ENCODE peak calls at places on chromosomes 11 and 22, in ten cellular contexts. A is body of pancreas, X is WTC11, I is neural progenitor cell, Q is A549, D is cardiac muscle cell, Z is HFF-Myc, G is nephron progenitor cell, U is lower lobe of right lung, J is AG04450. N is an unnamed sample.

GRCh38 chr11:130580372-130580771 is 131.9 kb downstream of the ADAMTS15 start:
- DNase-seq in A (peak), X (no peak), I (peak), Q (peak), D (no peak), Z (peak), G (no peak), U (no peak), J (peak), N (no peak)

GRCh38 chr11:134724106-134724778 is 312.2 kb upstream of the B3GAT1 start:
- DNase-seq in A (no peak), X (no peak), I (no peak), Q (no peak), D (no peak), Z (no peak), G (no peak), U (no peak), J (no peak), N (no peak)

GRCh38 chr11:68610452-68611116 is 73.8 kb upstream of the GAL start:
- DNase-seq in A (no peak), X (no peak), I (peak), Q (peak), D (no peak), Z (no peak), G (no peak), U (no peak), J (no peak), N (no peak)

GRCh38 chr11:78931891-78932290 is 357.2 kb upstream of the NARS2 start:
- DNase-seq in A (no peak), X (no peak), I (no peak), Q (no peak), D (no peak), Z (no peak), G (no peak), U (no peak), J (no peak), N (no peak)

GRCh38 chr11:105774899-105775298 is 165.0 kb downstream of the GRIA4 start:
- DNase-seq in A (no peak), X (no peak), I (peak), Q (no peak), D (no peak), Z (no peak), G (no peak), U (no peak), J (no peak), N (no peak)

GRCh38 chr11:95138448-95138847 is 48.8 kb downstream of the ENDOD1 start:
- DNase-seq in A (no peak), X (no peak), I (no peak), Q (no peak), D (peak), Z (no peak), G (no peak), U (no peak), J (no peak), N (peak)

GRCh38 chr22:27842236-27842993 is 40.9 kb upstream of the MN1 start:
- DNase-seq in A (no peak), X (no peak), I (no peak), Q (no peak), D (peak), Z (no peak), G (no peak), U (no peak), J (no peak), N (no peak)

GRCh38 chr22:38973289-38974169 is 8.6 kb upstream of the APOBEC3B start:
- DNase-seq in A (peak), X (peak), I (peak), Q (peak), D (peak), Z (no peak), G (peak), U (no peak), J (no peak), N (peak)

GRCh38 chr11:128584253-128584652 is 3.1 kb downstream of the ETS1 start:
- DNase-seq in A (no peak), X (no peak), I (no peak), Q (no peak), D (no peak), Z (no peak), G (no peak), U (no peak), J (no peak), N (no peak)

GRCh38 chr11:65468874-65469333 is 29.9 kb upstream of the MALAT1 start:
- DNase-seq in A (peak), X (peak), I (peak), Q (peak), D (peak), Z (no peak), G (no peak), U (peak), J (no peak), N (peak)

GRCh38 chr11:11612439-11612838 is 9.4 kb downstream of the GALNT18 start:
- DNase-seq in A (no peak), X (no peak), I (no peak), Q (no peak), D (no peak), Z (no peak), G (no peak), U (no peak), J (no peak), N (no peak)

GRCh38 chr11:128157423-128158298 is 429.7 kb downstream of the ETS1 start:
- DNase-seq in A (peak), X (peak), I (peak), Q (peak), D (peak), Z (peak), G (peak), U (no peak), J (peak), N (peak)

GRCh38 chr11:133697603-133698002 is 147.7 kb downstream of the SPATA19 start:
- DNase-seq in A (no peak), X (no peak), I (no peak), Q (no peak), D (peak), Z (no peak), G (no peak), U (no peak), J (no peak), N (no peak)

GRCh38 chr11:88250566-88251080 is 75.4 kb upstream of the RAB38 start:
- DNase-seq in A (no peak), X (no peak), I (peak), Q (no peak), D (no peak), Z (no peak), G (no peak), U (no peak), J (no peak), N (no peak)

GRCh38 chr11:117595440-117595839 is 201.6 kb downstream of the DSCAML1 start:
- DNase-seq in A (no peak), X (no peak), I (no peak), Q (no peak), D (no peak), Z (no peak), G (no peak), U (no peak), J (no peak), N (no peak)

GRCh38 chr11:3165916-3166267 is 782 bp upstream of the OSBPL5 start:
- DNase-seq in A (no peak), X (peak), I (no peak), Q (no peak), D (peak), Z (no peak), G (no peak), U (peak), J (no peak), N (no peak)

GRCh38 chr22:47784367-47784983 is 1022.0 kb downstream of the TBC1D22A start:
- DNase-seq in A (no peak), X (no peak), I (no peak), Q (no peak), D (no peak), Z (no peak), G (no peak), U (no peak), J (no peak), N (no peak)

GRCh38 chr11:102874842-102875241 is at the start of gene MMP12:
- DNase-seq in A (no peak), X (no peak), I (no peak), Q (no peak), D (no peak), Z (no peak), G (no peak), U (no peak), J (no peak), N (no peak)

GRCh38 chr22:39530692-39531331 is 1.7 kb downstream of the RPS19BP1 start:
- DNase-seq in A (peak), X (no peak), I (peak), Q (no peak), D (peak), Z (no peak), G (no peak), U (peak), J (no peak), N (no peak)

GRCh38 chr11:10659339-10660216 is 34.0 kb downstream of the IRAG1 start:
- DNase-seq in A (peak), X (no peak), I (no peak), Q (peak), D (no peak), Z (peak), G (peak), U (no peak), J (peak), N (no peak)

GRCh38 chr11:44776840-44777536 is 50.2 kb downstream of the TSPAN18 start:
- DNase-seq in A (no peak), X (no peak), I (no peak), Q (no peak), D (no peak), Z (no peak), G (no peak), U (peak), J (no peak), N (no peak)

GRCh38 chr22:35835267-35835997 is 117.8 kb downstream of the APOL5 start:
- DNase-seq in A (no peak), X (no peak), I (no peak), Q (no peak), D (no peak), Z (no peak), G (no peak), U (no peak), J (no peak), N (no peak)

GRCh38 chr11:66988238-66988637 is 13.1 kb downstream of the C11orf86 start:
- DNase-seq in A (no peak), X (no peak), I (no peak), Q (no peak), D (no peak), Z (no peak), G (no peak), U (no peak), J (no peak), N (no peak)

GRCh38 chr22:39207141-39208012 is 37.4 kb downstream of the PDGFB start:
- DNase-seq in A (peak), X (no peak), I (no peak), Q (no peak), D (no peak), Z (no peak), G (no peak), U (peak), J (no peak), N (no peak)

GRCh38 chr11:129066229-129066628 is 123.6 kb upstream of the TP53AIP1 start:
- DNase-seq in A (no peak), X (no peak), I (no peak), Q (no peak), D (no peak), Z (no peak), G (no peak), U (no peak), J (no peak), N (no peak)

GRCh38 chr11:100735949-100736675 is 49.0 kb downstream of the ARHGAP42 start:
- DNase-seq in A (no peak), X (no peak), I (peak), Q (peak), D (no peak), Z (no peak), G (no peak), U (no peak), J (no peak), N (no peak)

GRCh38 chr22:30705710-30706651 is 11.3 kb downstream of the OSBP2 start:
- DNase-seq in A (peak), X (no peak), I (peak), Q (no peak), D (no peak), Z (peak), G (no peak), U (no peak), J (peak), N (peak)

GRCh38 chr11:100827934-100828661 is 141.0 kb downstream of the ARHGAP42 start:
- DNase-seq in A (peak), X (no peak), I (peak), Q (peak), D (peak), Z (no peak), G (peak), U (no peak), J (peak), N (no peak)

GRCh38 chr22:31344369-31345330 is 1.5 kb downstream of the PATZ1 start:
- DNase-seq in A (peak), X (peak), I (peak), Q (no peak), D (peak), Z (no peak), G (peak), U (peak), J (no peak), N (peak)

GRCh38 chr11:8684600-8685290 is 2.2 kb downstream of the RPL27A start:
- DNase-seq in A (no peak), X (no peak), I (no peak), Q (no peak), D (no peak), Z (no peak), G (no peak), U (no peak), J (no peak), N (no peak)

GRCh38 chr11:111334495-111335123 is 36.3 kb downstream of the POU2AF3 start:
- DNase-seq in A (peak), X (no peak), I (no peak), Q (peak), D (no peak), Z (no peak), G (no peak), U (no peak), J (no peak), N (no peak)

GRCh38 chr11:15291885-15292284 is 177.2 kb downstream of the INSC start:
- DNase-seq in A (peak), X (no peak), I (no peak), Q (no peak), D (no peak), Z (no peak), G (no peak), U (no peak), J (no peak), N (no peak)

GRCh38 chr11:72451836-72452376 is 17.6 kb upstream of the CLPB start:
- DNase-seq in A (peak), X (no peak), I (no peak), Q (no peak), D (no peak), Z (no peak), G (no peak), U (peak), J (no peak), N (no peak)

GRCh38 chr11:66956689-66957290 is 1.4 kb downstream of the PC start:
- DNase-seq in A (peak), X (no peak), I (peak), Q (peak), D (peak), Z (peak), G (peak), U (peak), J (no peak), N (peak)

GRCh38 chr11:2990617-2991476 is 1.3 kb downstream of the NAP1L4 start:
- DNase-seq in A (peak), X (no peak), I (peak), Q (peak), D (peak), Z (no peak), G (no peak), U (no peak), J (no peak), N (peak)

GRCh38 chr11:68317147-68317785 is 4.9 kb downstream of the LRP5 start:
- DNase-seq in A (no peak), X (no peak), I (no peak), Q (no peak), D (no peak), Z (no peak), G (no peak), U (no peak), J (no peak), N (no peak)

GRCh38 chr22:45150139-45150538 is 13.6 kb upstream of the NUP50 start:
- DNase-seq in A (no peak), X (no peak), I (no peak), Q (no peak), D (no peak), Z (no peak), G (no peak), U (no peak), J (no peak), N (no peak)

GRCh38 chr11:1706634-1707400 is 9.8 kb downstream of the KRTAP5-6 start:
- DNase-seq in A (peak), X (peak), I (peak), Q (peak), D (no peak), Z (no peak), G (no peak), U (no peak), J (no peak), N (no peak)
- TF ChIP-seq CTCF in A (no peak), X (no peak), I (peak), Q (peak), D (peak), Z (peak), G (no peak), U (peak), J (peak), N (no peak)

DNA sequence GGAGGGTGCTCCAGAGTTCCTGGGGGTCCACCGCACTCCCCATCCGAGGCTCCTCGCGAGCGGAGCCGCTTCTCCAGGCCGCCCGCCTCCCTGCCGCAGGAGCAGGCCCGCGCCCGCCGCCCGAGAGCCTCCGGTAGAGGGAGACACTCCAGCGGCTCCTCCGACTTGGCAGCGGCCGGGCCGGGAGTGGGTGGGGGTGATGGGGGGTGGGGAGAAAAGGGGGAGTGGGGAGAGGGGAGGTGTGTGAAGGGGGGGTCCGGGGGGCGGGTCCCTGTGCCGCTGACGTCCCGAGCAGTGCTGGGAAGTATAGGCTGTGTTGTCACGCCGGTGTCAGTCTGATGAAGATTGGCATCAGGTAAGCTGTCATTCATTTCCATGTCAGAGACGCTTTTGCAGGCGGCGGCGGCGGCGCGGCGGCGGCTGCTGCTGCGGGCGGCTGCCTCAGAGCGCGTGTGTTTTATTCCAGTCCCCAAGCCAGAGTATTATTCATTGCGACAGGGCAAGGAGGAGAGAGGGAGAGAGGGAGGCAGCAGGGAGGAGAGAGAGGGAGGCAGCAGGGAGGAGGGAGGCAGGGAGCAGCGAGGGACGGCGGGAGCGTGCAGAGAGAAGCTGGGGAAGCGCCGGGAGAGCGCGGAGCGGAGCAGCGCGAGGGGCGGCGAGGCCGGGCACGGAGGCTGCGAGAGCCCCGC is at the start of gene PKNOX2:
- DNase-seq in A (peak), X (peak), I (peak), Q (peak), D (peak), Z (no peak), G (peak), U (peak), J (no peak), N (peak)
- TF ChIP-seq CTCF in A (peak), X (no peak), I (peak), Q (peak), D (peak), Z (peak), G (peak), U (peak), J (peak), N (peak)

DNA sequence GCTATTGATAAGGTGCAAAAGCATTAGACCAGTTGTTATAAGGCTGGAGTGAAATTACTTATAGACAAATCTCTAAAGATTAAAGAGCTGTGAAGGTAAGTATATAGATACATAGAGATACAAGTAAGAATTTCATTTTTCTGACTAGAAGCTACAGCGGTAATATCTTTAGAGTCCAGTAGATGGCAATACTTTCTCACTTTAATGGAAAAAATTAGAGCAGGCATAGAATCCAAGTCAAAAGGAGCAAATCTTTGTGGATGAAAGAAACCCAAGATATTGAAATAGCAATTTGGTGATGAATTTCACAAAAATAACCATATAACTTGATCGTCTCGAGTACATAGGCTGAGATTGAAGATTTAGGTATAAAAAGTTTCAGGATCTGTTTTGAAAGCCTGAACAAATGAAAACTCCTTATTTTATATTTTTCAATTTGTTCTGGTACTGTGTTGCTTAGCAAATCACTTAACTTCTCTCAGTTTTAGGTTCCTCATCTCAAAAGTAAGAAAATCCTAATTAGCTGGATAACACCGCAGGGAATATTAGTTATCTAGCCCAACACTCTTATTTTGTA is 81.9 kb downstream of the UVRAG start:
- DNase-seq in A (no peak), X (no peak), I (peak), Q (peak), D (peak), Z (peak), G (no peak), U (no peak), J (peak), N (no peak)
- TF ChIP-seq CTCF in A (peak), X (peak), I (peak), Q (peak), D (peak), Z (peak), G (peak), U (peak), J (peak), N (peak)

GRCh38 chr11:20881328-20882079 is 212.1 kb downstream of the NELL1 start:
- DNase-seq in A (no peak), X (no peak), I (no peak), Q (no peak), D (no peak), Z (no peak), G (no peak), U (no peak), J (no peak), N (no peak)
- TF ChIP-seq CTCF in A (no peak), X (no peak), I (no peak), Q (no peak), D (no peak), Z (no peak), G (no peak), U (no peak), J (no peak), N (no peak)

GRCh38 chr22:37045958-37046357 is 5.6 kb upstream of the KCTD17 start:
- DNase-seq in A (no peak), X (no peak), I (peak), Q (peak), D (peak), Z (no peak), G (no peak), U (no peak), J (peak), N (no peak)
- TF ChIP-seq CTCF in A (peak), X (peak), I (peak), Q (peak), D (peak), Z (peak), G (peak), U (peak), J (peak), N (peak)

GRCh38 chr11:71221851-71222250 is 30.5 kb downstream of the SHANK2 start:
- DNase-seq in A (no peak), X (no peak), I (no peak), Q (no peak), D (no peak), Z (no peak), G (no peak), U (peak), J (no peak), N (no peak)

GRCh38 chr11:71223671-71224660 is 28.4 kb downstream of the SHANK2 start:
- DNase-seq in A (no peak), X (no peak), I (no peak), Q (no peak), D (no peak), Z (no peak), G (no peak), U (peak), J (no peak), N (no peak)

GRCh38 chr11:71222318-71223080 is 29.9 kb downstream of the SHANK2 start:
- DNase-seq in A (peak), X (peak), I (no peak), Q (no peak), D (no peak), Z (no peak), G (no peak), U (peak), J (no peak), N (no peak)

GRCh38 chr11:71221201-71221600 is 31.2 kb downstream of the SHANK2 start:
- DNase-seq in A (no peak), X (no peak), I (no peak), Q (no peak), D (no peak), Z (no peak), G (no peak), U (peak), J (no peak), N (no peak)

GRCh38 chr11:71223081-71223405 is 29.3 kb downstream of the SHANK2 start:
- DNase-seq in A (no peak), X (no peak), I (no peak), Q (no peak), D (no peak), Z (no peak), G (no peak), U (peak), J (no peak), N (no peak)
- TF ChIP-seq CTCF in A (no peak), X (no peak), I (no peak), Q (no peak), D (no peak), Z (no peak), G (no peak), U (no peak), J (no peak), N (no peak)

DNA sequence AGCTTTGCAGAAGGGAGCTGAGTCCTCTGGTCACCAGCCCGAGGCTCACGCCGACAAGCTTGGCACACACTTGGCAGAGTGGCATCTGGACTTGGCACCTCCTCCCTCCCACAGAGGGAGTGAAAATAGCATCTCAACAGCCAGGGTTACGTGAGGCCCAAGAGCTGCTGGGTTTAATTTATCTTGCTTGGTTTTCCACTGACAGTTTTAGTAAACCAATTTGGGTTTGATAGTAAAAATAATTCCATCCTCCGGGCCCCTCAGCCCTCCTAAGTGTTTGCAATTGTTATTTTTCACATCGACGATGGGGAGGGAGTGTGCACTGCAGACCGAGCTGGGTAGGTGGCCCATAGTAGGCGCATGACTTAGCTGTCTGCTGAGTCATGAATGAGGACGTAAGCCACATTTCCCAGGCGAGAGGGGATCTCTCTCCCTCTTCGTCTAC is 107.6 kb upstream of the ASPHD2 start:
- DNase-seq in A (no peak), X (no peak), I (no peak), Q (peak), D (no peak), Z (peak), G (no peak), U (no peak), J (no peak), N (no peak)
- TF ChIP-seq CTCF in A (no peak), X (no peak), I (no peak), Q (no peak), D (no peak), Z (peak), G (no peak), U (no peak), J (no peak), N (no peak)

N was measured in GM13977.